ENCODE peak calls at places on chromosome 11, in five cellular contexts. F, H, R, L and B are unnamed samples.

GRCh38 chr11:118628031-118628430 is 20.6 kb downstream of the PHLDB1 start:
- DNase-seq in R (no peak), H (no peak), F (no peak), L (no peak), B (no peak)

GRCh38 chr11:1598816-1599215 is 722 bp upstream of the KRTAP5-2 start:
- DNase-seq in H (no peak), R (peak), F (no peak), L (no peak), B (no peak)

GRCh38 chr11:128692750-128693578 is 908 bp upstream of the FLI1 start:
- DNase-seq in F (peak), H (peak), R (peak), L (no peak), B (peak)

GRCh38 chr11:205221-206001 is 1.8 kb downstream of the BET1L start:
- DNase-seq in H (no peak), R (no peak), F (no peak), L (no peak), B (no peak)

GRCh38 chr11:15146271-15147003 is 31.7 kb downstream of the INSC start:
- DNase-seq in L (no peak), F (no peak), H (peak), R (peak), B (no peak)

GRCh38 chr11:30859709-30860108 is 273.6 kb upstream of the MPPED2 start:
- DNase-seq in H (no peak), F (no peak), R (no peak), L (no peak), B (no peak)

GRCh38 chr11:70076461-70076931 is 1.6 kb upstream of the ANO1 start:
- DNase-seq in F (no peak), H (no peak), L (no peak), R (no peak), B (no peak)

GRCh38 chr11:12232819-12233601 is 122.6 kb downstream of the MICAL2 start:
- DNase-seq in R (peak), L (peak), H (peak), F (no peak), B (peak)